ENCODE peak calls at places on chromosomes 13 and 19, in ten cellular contexts. One of them, this sample, is unnamed.

GRCh38 chr13:64505511-64505910 is 2724.6 kb downstream of the PCDH9 start:
- DNase-seq in BJ: peak
- DNase-seq in tibial artery: no peak
- DNase-seq in suprapubic skin: no peak
- DNase-seq in vagina: no peak
- DNase-seq in skeletal muscle cell: peak
- DNase-seq in cardiac muscle cell: peak
- DNase-seq in AG09309: no peak
- DNase-seq in adipocyte: peak
- DNase-seq in adrenal gland: no peak
- DNase-seq in this sample: no peak

GRCh38 chr19:16235811-16236710 is 38.4 kb downstream of the AP1M1 start:
- DNase-seq in BJ: no peak
- DNase-seq in tibial artery: no peak
- DNase-seq in suprapubic skin: no peak
- DNase-seq in vagina: no peak
- DNase-seq in skeletal muscle cell: no peak
- DNase-seq in cardiac muscle cell: no peak
- DNase-seq in AG09309: no peak
- DNase-seq in adipocyte: no peak
- DNase-seq in adrenal gland: no peak
- DNase-seq in this sample: no peak

GRCh38 chr13:46756977-46757376 is 40.0 kb downstream of the ESD start:
- DNase-seq in BJ: no peak
- DNase-seq in tibial artery: no peak
- DNase-seq in suprapubic skin: no peak
- DNase-seq in vagina: no peak
- DNase-seq in skeletal muscle cell: peak
- DNase-seq in cardiac muscle cell: peak
- DNase-seq in AG09309: no peak
- DNase-seq in adipocyte: peak
- DNase-seq in adrenal gland: no peak
- DNase-seq in this sample: no peak

GRCh38 chr19:17722655-17723240 is 3.5 kb downstream of the MAP1S start:
- DNase-seq in BJ: no peak
- DNase-seq in tibial artery: no peak
- DNase-seq in suprapubic skin: no peak
- DNase-seq in vagina: no peak
- DNase-seq in skeletal muscle cell: no peak
- DNase-seq in cardiac muscle cell: no peak
- DNase-seq in AG09309: no peak
- DNase-seq in adipocyte: no peak
- DNase-seq in adrenal gland: no peak
- DNase-seq in this sample: no peak

GRCh38 chr13:30895773-30896172 is 10.3 kb upstream of the MEDAG start:
- DNase-seq in BJ: peak
- DNase-seq in tibial artery: peak
- DNase-seq in suprapubic skin: no peak
- DNase-seq in vagina: no peak
- DNase-seq in skeletal muscle cell: peak
- DNase-seq in cardiac muscle cell: peak
- DNase-seq in AG09309: peak
- DNase-seq in adipocyte: peak
- DNase-seq in adrenal gland: no peak
- DNase-seq in this sample: no peak

GRCh38 chr19:2561895-2562294 is 86.0 kb downstream of the GADD45B start:
- DNase-seq in BJ: no peak
- DNase-seq in tibial artery: no peak
- DNase-seq in suprapubic skin: no peak
- DNase-seq in vagina: no peak
- DNase-seq in skeletal muscle cell: no peak
- DNase-seq in cardiac muscle cell: no peak
- DNase-seq in AG09309: no peak
- DNase-seq in adipocyte: no peak
- DNase-seq in adrenal gland: no peak
- DNase-seq in this sample: no peak

GRCh38 chr13:93290503-93290902 is 63.9 kb downstream of the GPC6 start:
- DNase-seq in BJ: no peak
- DNase-seq in tibial artery: no peak
- DNase-seq in suprapubic skin: no peak
- DNase-seq in vagina: no peak
- DNase-seq in skeletal muscle cell: no peak
- DNase-seq in cardiac muscle cell: peak
- DNase-seq in AG09309: no peak
- DNase-seq in adipocyte: peak
- DNase-seq in adrenal gland: no peak
- DNase-seq in this sample: no peak

GRCh38 chr19:38551450-38551813 is 66.3 kb downstream of the MAP4K1 start:
- DNase-seq in BJ: no peak
- DNase-seq in tibial artery: no peak
- DNase-seq in suprapubic skin: no peak
- DNase-seq in vagina: no peak
- DNase-seq in skeletal muscle cell: no peak
- DNase-seq in cardiac muscle cell: no peak
- DNase-seq in AG09309: no peak
- DNase-seq in adipocyte: no peak
- DNase-seq in adrenal gland: no peak
- DNase-seq in this sample: no peak

GRCh38 chr13:47146991-47147783 is 250.3 kb upstream of the HTR2A start:
- DNase-seq in BJ: no peak
- DNase-seq in tibial artery: no peak
- DNase-seq in suprapubic skin: no peak
- DNase-seq in vagina: no peak
- DNase-seq in skeletal muscle cell: no peak
- DNase-seq in cardiac muscle cell: no peak
- DNase-seq in AG09309: no peak
- DNase-seq in adipocyte: no peak
- DNase-seq in adrenal gland: no peak
- DNase-seq in this sample: no peak

DNA sequence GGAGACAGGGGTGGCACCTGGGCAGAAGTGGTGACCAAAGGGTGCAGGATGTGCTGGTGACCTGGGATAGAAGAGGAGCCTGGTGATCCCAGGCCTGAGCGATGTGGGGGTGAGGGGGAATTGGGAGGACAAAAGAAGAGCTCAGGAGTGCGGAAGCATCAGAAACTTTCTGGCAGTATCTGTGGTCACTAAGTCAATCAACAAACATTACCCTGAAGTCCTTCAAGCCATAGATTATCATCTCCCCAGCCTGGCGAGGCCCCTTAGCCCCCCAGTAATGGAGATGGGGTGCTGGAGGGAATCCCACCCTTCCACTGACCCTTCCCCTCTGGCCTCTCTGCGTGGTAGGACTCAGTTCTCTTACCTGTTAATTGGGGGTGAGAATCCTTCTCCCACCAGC is 10.5 kb downstream of the MEF2B start:
- DNase-seq in BJ: no peak
- DNase-seq in tibial artery: no peak
- DNase-seq in suprapubic skin: no peak
- DNase-seq in vagina: no peak
- DNase-seq in skeletal muscle cell: no peak
- DNase-seq in cardiac muscle cell: no peak
- DNase-seq in AG09309: no peak
- DNase-seq in adipocyte: no peak
- DNase-seq in adrenal gland: no peak
- DNase-seq in this sample: no peak
- H3K4me3 ChIP-seq in BJ: no peak
- H3K4me3 ChIP-seq in tibial artery: no peak
- H3K4me3 ChIP-seq in suprapubic skin: no peak
- H3K4me3 ChIP-seq in vagina: no peak
- H3K4me3 ChIP-seq in skeletal muscle cell: no peak
- H3K4me3 ChIP-seq in cardiac muscle cell: no peak
- H3K4me3 ChIP-seq in AG09309: no peak
- H3K4me3 ChIP-seq in adipocyte: no peak
- H3K4me3 ChIP-seq in adrenal gland: no peak
- H3K4me3 ChIP-seq in this sample: no peak

GRCh38 chr19:45097450-45097775 is 4.4 kb downstream of the PPP1R37 start:
- DNase-seq in BJ: no peak
- DNase-seq in tibial artery: no peak
- DNase-seq in suprapubic skin: no peak
- DNase-seq in vagina: no peak
- DNase-seq in skeletal muscle cell: no peak
- DNase-seq in cardiac muscle cell: no peak
- DNase-seq in AG09309: no peak
- DNase-seq in adipocyte: no peak
- DNase-seq in adrenal gland: no peak
- DNase-seq in this sample: no peak
- H3K4me3 ChIP-seq in BJ: no peak
- H3K4me3 ChIP-seq in tibial artery: no peak
- H3K4me3 ChIP-seq in suprapubic skin: no peak
- H3K4me3 ChIP-seq in vagina: no peak
- H3K4me3 ChIP-seq in skeletal muscle cell: no peak
- H3K4me3 ChIP-seq in cardiac muscle cell: no peak
- H3K4me3 ChIP-seq in AG09309: no peak
- H3K4me3 ChIP-seq in adipocyte: peak
- H3K4me3 ChIP-seq in adrenal gland: no peak
- H3K4me3 ChIP-seq in this sample: no peak

DNA sequence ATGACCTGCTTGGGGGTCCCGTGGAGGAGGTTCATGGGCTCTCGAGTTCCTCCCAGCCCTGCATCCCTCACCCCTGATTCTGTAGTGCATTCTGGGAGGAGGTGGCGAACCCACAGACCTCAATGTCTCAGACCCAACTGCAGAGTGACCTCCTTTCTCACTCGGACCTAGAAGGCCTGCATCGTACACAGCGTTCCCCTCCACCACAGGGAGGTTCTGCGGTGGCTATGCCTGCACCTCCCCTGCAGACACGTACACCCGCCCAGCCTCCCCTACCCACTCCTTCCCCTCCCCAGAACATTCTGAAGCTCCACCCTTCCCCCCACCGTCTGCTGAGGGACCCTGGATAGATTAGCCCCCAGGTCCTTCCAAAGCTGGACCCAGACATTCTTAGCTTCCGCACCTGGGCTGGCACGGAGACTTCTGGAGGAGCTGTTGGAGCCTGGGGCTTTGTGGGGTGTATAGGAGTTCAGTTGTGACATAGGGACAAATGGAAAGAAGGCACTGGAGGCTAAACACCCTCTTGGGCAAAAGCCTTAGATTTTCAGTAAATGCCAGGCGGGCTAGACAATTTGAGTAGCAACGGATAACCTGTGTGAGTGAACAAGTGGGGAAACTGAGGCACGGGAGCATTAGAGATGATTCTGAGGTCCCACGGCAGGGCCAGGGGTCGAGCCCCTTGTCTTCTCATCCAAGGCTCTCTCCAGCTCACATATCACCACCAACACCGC is 455 bp upstream of the FSD1 start:
- DNase-seq in BJ: no peak
- DNase-seq in tibial artery: no peak
- DNase-seq in suprapubic skin: no peak
- DNase-seq in vagina: no peak
- DNase-seq in skeletal muscle cell: no peak
- DNase-seq in cardiac muscle cell: no peak
- DNase-seq in AG09309: no peak
- DNase-seq in adipocyte: no peak
- DNase-seq in adrenal gland: no peak
- DNase-seq in this sample: no peak
- H3K4me3 ChIP-seq in BJ: no peak
- H3K4me3 ChIP-seq in tibial artery: no peak
- H3K4me3 ChIP-seq in suprapubic skin: peak
- H3K4me3 ChIP-seq in vagina: peak
- H3K4me3 ChIP-seq in skeletal muscle cell: peak
- H3K4me3 ChIP-seq in cardiac muscle cell: peak
- H3K4me3 ChIP-seq in AG09309: no peak
- H3K4me3 ChIP-seq in adipocyte: no peak
- H3K4me3 ChIP-seq in adrenal gland: no peak
- H3K4me3 ChIP-seq in this sample: peak

GRCh38 chr19:32673573-32673972 is 1.4 kb downstream of the ANKRD27 start:
- DNase-seq in BJ: no peak
- DNase-seq in tibial artery: no peak
- DNase-seq in suprapubic skin: no peak
- DNase-seq in vagina: no peak
- DNase-seq in skeletal muscle cell: no peak
- DNase-seq in cardiac muscle cell: no peak
- DNase-seq in AG09309: no peak
- DNase-seq in adipocyte: no peak
- DNase-seq in adrenal gland: no peak
- DNase-seq in this sample: no peak
- H3K4me3 ChIP-seq in BJ: no peak
- H3K4me3 ChIP-seq in tibial artery: peak
- H3K4me3 ChIP-seq in suprapubic skin: peak
- H3K4me3 ChIP-seq in vagina: no peak
- H3K4me3 ChIP-seq in skeletal muscle cell: peak
- H3K4me3 ChIP-seq in cardiac muscle cell: no peak
- H3K4me3 ChIP-seq in AG09309: no peak
- H3K4me3 ChIP-seq in adipocyte: peak
- H3K4me3 ChIP-seq in adrenal gland: no peak
- H3K4me3 ChIP-seq in this sample: peak

DNA sequence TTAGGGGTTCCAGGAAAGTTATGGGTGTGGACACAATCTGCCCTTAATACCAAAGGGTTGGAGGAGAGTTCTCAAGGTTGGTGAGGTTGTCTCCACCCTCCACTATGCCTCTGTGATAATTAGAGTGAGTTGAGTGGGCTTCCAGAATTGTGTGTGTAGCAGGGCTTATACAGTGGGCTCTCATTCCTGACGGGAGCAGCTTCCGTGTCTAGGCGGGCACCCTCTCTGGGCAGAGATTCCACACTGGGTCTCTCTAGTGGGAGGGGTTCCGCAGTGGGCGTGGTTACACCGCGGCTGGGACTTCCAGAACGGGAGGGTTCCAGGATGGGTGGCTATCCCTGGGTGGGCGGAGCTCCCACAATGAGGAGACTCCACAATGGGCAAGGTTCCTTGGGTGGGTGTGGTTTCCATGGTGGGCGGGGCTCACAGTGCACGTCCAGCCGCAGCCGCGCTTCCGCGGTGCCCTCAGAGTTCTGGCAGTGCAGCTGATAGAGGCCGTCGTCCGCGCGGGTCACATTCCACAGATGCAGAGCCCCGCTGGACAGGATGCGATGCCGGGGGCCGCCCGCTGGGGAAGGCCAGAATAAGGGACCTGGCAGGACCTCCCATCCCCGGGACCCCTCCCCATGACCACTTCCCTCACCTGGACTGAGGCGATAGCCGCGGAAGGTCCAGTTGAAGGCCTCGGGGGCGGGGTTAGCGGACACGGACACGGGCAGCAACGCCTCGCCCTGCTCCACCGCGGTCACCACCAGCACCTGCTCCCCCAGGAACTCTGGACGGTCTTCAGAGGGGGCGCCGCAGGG is 8.4 kb downstream of the NPHS1 start:
- DNase-seq in BJ: no peak
- DNase-seq in tibial artery: no peak
- DNase-seq in suprapubic skin: no peak
- DNase-seq in vagina: no peak
- DNase-seq in skeletal muscle cell: no peak
- DNase-seq in cardiac muscle cell: peak
- DNase-seq in AG09309: no peak
- DNase-seq in adipocyte: no peak
- DNase-seq in adrenal gland: no peak
- DNase-seq in this sample: no peak
- H3K4me3 ChIP-seq in BJ: no peak
- H3K4me3 ChIP-seq in tibial artery: no peak
- H3K4me3 ChIP-seq in suprapubic skin: no peak
- H3K4me3 ChIP-seq in vagina: no peak
- H3K4me3 ChIP-seq in skeletal muscle cell: no peak
- H3K4me3 ChIP-seq in cardiac muscle cell: no peak
- H3K4me3 ChIP-seq in AG09309: no peak
- H3K4me3 ChIP-seq in adipocyte: no peak
- H3K4me3 ChIP-seq in adrenal gland: no peak
- H3K4me3 ChIP-seq in this sample: no peak

GRCh38 chr19:34481861-34482379 is 362 bp downstream of the WTIP start:
- DNase-seq in BJ: no peak
- DNase-seq in tibial artery: no peak
- DNase-seq in suprapubic skin: no peak
- DNase-seq in vagina: no peak
- DNase-seq in skeletal muscle cell: peak
- DNase-seq in cardiac muscle cell: no peak
- DNase-seq in AG09309: peak
- DNase-seq in adipocyte: peak
- DNase-seq in adrenal gland: no peak
- DNase-seq in this sample: no peak
- H3K4me3 ChIP-seq in BJ: peak
- H3K4me3 ChIP-seq in tibial artery: peak
- H3K4me3 ChIP-seq in suprapubic skin: peak
- H3K4me3 ChIP-seq in vagina: peak
- H3K4me3 ChIP-seq in skeletal muscle cell: peak
- H3K4me3 ChIP-seq in cardiac muscle cell: peak
- H3K4me3 ChIP-seq in AG09309: peak
- H3K4me3 ChIP-seq in adipocyte: peak
- H3K4me3 ChIP-seq in adrenal gland: no peak
- H3K4me3 ChIP-seq in this sample: peak

This sample was measured in esophagus muscularis mucosa.